ENCODE peak calls at places on chromosomes 6 and 20, in four cellular contexts. Q, Y, V and B are unnamed samples.

GRCh38 chr20:40431611-40432010 is 257.4 kb downstream of the MAFB start:
- DNase-seq in Q (no peak), Y (no peak), V (no peak), B (no peak)

GRCh38 chr6:113697642-113698410 is 159.3 kb upstream of the MARCKS start:
- DNase-seq in Q (no peak), Y (no peak), V (no peak), B (no peak)

GRCh38 chr20:38181971-38182370 is 16.9 kb upstream of the TGM2 start:
- DNase-seq in Q (no peak), Y (no peak), V (no peak), B (no peak)

GRCh38 chr6:158039178-158039557 is 57.5 kb downstream of the SYNJ2 start:
- DNase-seq in Q (no peak), Y (no peak), V (no peak), B (no peak)

GRCh38 chr6:71038966-71039365 is 82.1 kb upstream of the B3GAT2 start:
- DNase-seq in Q (no peak), Y (no peak), V (no peak), B (no peak)

GRCh38 chr20:25249198-25249931 is 1.5 kb downstream of the PYGB start:
- DNase-seq in Q (no peak), Y (peak), V (no peak), B (no peak)

GRCh38 chr20:36098364-36098763 is 56.2 kb upstream of the EPB41L1 start:
- DNase-seq in Q (no peak), Y (no peak), V (no peak), B (peak)

GRCh38 chr20:45798935-45799642 is 7.3 kb downstream of the DNTTIP1 start:
- DNase-seq in Q (peak), Y (peak), V (peak), B (peak)

GRCh38 chr6:33895988-33896387 is 92.2 kb upstream of the MLN start:
- DNase-seq in Q (no peak), Y (no peak), V (no peak), B (no peak)

GRCh38 chr6:41181566-41181965 is 18.6 kb upstream of the TREM2 start:
- DNase-seq in Q (no peak), Y (no peak), V (no peak), B (no peak)

GRCh38 chr6:84089081-84089480 is 55.5 kb downstream of the MRAP2 start:
- DNase-seq in Q (no peak), Y (no peak), V (no peak), B (no peak)

GRCh38 chr6:2505624-2506023 is 245.1 kb downstream of the MYLK4 start:
- DNase-seq in Q (peak), Y (no peak), V (no peak), B (peak)